ENCODE peak calls at places on chromosomes 7 and 10, in nine cellular contexts. One of them, this sample, is unnamed.

GRCh38 chr7:71325151-71325550 is 193.2 kb downstream of the GALNT17 start:
- DNase-seq in ovary: no peak
- DNase-seq in nephron progenitor cell: no peak
- DNase-seq in colonic mucosa: no peak
- DNase-seq in GM12865: no peak
- DNase-seq in mucosa of descending colon: no peak
- DNase-seq in H4: no peak
- DNase-seq in stimulated activated CD4-positive, alpha-beta T cell treated with anti-CD3 and anti-CD28 coated beads, Interleukin-15, amount 100 ng/mL, for 1 hour: no peak
- DNase-seq in esophagus squamous epithelium: no peak
- DNase-seq in this sample: no peak

GRCh38 chr7:157669768-157670345 is 333.1 kb downstream of the DNAJB6 start:
- DNase-seq in mucosa of descending colon: peak
- DNase-seq in GM12865: no peak
- DNase-seq in colonic mucosa: no peak
- DNase-seq in ovary: no peak
- DNase-seq in H4: no peak
- DNase-seq in nephron progenitor cell: peak
- DNase-seq in esophagus squamous epithelium: no peak
- DNase-seq in stimulated activated CD4-positive, alpha-beta T cell treated with anti-CD3 and anti-CD28 coated beads, Interleukin-15, amount 100 ng/mL, for 1 hour: no peak
- DNase-seq in this sample: no peak

GRCh38 chr7:1981878-1982230 is 250.9 kb downstream of the MAD1L1 start:
- DNase-seq in mucosa of descending colon: no peak
- DNase-seq in H4: no peak
- DNase-seq in colonic mucosa: no peak
- DNase-seq in GM12865: no peak
- DNase-seq in ovary: no peak
- DNase-seq in stimulated activated CD4-positive, alpha-beta T cell treated with anti-CD3 and anti-CD28 coated beads, Interleukin-15, amount 100 ng/mL, for 1 hour: no peak
- DNase-seq in nephron progenitor cell: no peak
- DNase-seq in esophagus squamous epithelium: no peak
- DNase-seq in this sample: no peak

GRCh38 chr10:24891823-24892222 is 60.6 kb downstream of the PRTFDC1 start:
- DNase-seq in esophagus squamous epithelium: no peak
- DNase-seq in nephron progenitor cell: no peak
- DNase-seq in H4: peak
- DNase-seq in stimulated activated CD4-positive, alpha-beta T cell treated with anti-CD3 and anti-CD28 coated beads, Interleukin-15, amount 100 ng/mL, for 1 hour: no peak
- DNase-seq in GM12865: no peak
- DNase-seq in mucosa of descending colon: no peak
- DNase-seq in colonic mucosa: no peak
- DNase-seq in ovary: no peak
- DNase-seq in this sample: peak

GRCh38 chr10:11595395-11595692 is 16.1 kb downstream of the USP6NL start:
- DNase-seq in nephron progenitor cell: no peak
- DNase-seq in esophagus squamous epithelium: no peak
- DNase-seq in mucosa of descending colon: no peak
- DNase-seq in colonic mucosa: no peak
- DNase-seq in H4: no peak
- DNase-seq in stimulated activated CD4-positive, alpha-beta T cell treated with anti-CD3 and anti-CD28 coated beads, Interleukin-15, amount 100 ng/mL, for 1 hour: no peak
- DNase-seq in GM12865: no peak
- DNase-seq in ovary: no peak
- DNase-seq in this sample: no peak

GRCh38 chr7:65453631-65454030 is 80.0 kb downstream of the ZNF92 start:
- DNase-seq in GM12865: no peak
- DNase-seq in esophagus squamous epithelium: no peak
- DNase-seq in ovary: no peak
- DNase-seq in colonic mucosa: no peak
- DNase-seq in mucosa of descending colon: no peak
- DNase-seq in nephron progenitor cell: no peak
- DNase-seq in H4: no peak
- DNase-seq in stimulated activated CD4-positive, alpha-beta T cell treated with anti-CD3 and anti-CD28 coated beads, Interleukin-15, amount 100 ng/mL, for 1 hour: no peak
- DNase-seq in this sample: no peak

GRCh38 chr7:88089484-88090050 is 130.3 kb downstream of the SRI start:
- DNase-seq in stimulated activated CD4-positive, alpha-beta T cell treated with anti-CD3 and anti-CD28 coated beads, Interleukin-15, amount 100 ng/mL, for 1 hour: no peak
- DNase-seq in esophagus squamous epithelium: no peak
- DNase-seq in nephron progenitor cell: no peak
- DNase-seq in ovary: no peak
- DNase-seq in GM12865: no peak
- DNase-seq in H4: no peak
- DNase-seq in colonic mucosa: no peak
- DNase-seq in mucosa of descending colon: no peak
- DNase-seq in this sample: no peak

GRCh38 chr7:86848226-86848625 is 204.5 kb downstream of the GRM3 start:
- DNase-seq in GM12865: no peak
- DNase-seq in colonic mucosa: peak
- DNase-seq in esophagus squamous epithelium: no peak
- DNase-seq in mucosa of descending colon: no peak
- DNase-seq in stimulated activated CD4-positive, alpha-beta T cell treated with anti-CD3 and anti-CD28 coated beads, Interleukin-15, amount 100 ng/mL, for 1 hour: no peak
- DNase-seq in H4: no peak
- DNase-seq in ovary: no peak
- DNase-seq in nephron progenitor cell: no peak
- DNase-seq in this sample: no peak

This sample was measured in Caki2.